ENCODE peak calls at places on chromosomes 5 and 9, in five cellular contexts. One of them, this sample, is unnamed.

GRCh38 chr5:68464424-68464823 is 248.9 kb downstream of the PIK3R1 start:
- ATAC-seq in CD4-positive, alpha-beta T cell: peak; percentile 48
- ATAC-seq in gastrocnemius medialis: no peak
- ATAC-seq in body of pancreas: no peak
- ATAC-seq in stimulated activated memory B cell treated with anti-CD40 and anti-IgM and Interleukin-4, amounts not matched to agents 10 μg/mL and 1 μg/mL and 100 μg/mL, for 72 hours: peak; percentile 75
- ATAC-seq in this sample: peak; percentile 94

GRCh38 chr5:936149-937144 is 43.8 kb downstream of the TRIP13 start:
- ATAC-seq in CD4-positive, alpha-beta T cell: no peak
- ATAC-seq in gastrocnemius medialis: no peak
- ATAC-seq in body of pancreas: no peak
- ATAC-seq in stimulated activated memory B cell treated with anti-CD40 and anti-IgM and Interleukin-4, amounts not matched to agents 10 μg/mL and 1 μg/mL and 100 μg/mL, for 72 hours: no peak
- ATAC-seq in this sample: no peak

GRCh38 chr5:65075623-65076250 is 307.0 kb downstream of the CWC27 start:
- ATAC-seq in CD4-positive, alpha-beta T cell: no peak
- ATAC-seq in gastrocnemius medialis: no peak
- ATAC-seq in body of pancreas: no peak
- ATAC-seq in stimulated activated memory B cell treated with anti-CD40 and anti-IgM and Interleukin-4, amounts not matched to agents 10 μg/mL and 1 μg/mL and 100 μg/mL, for 72 hours: no peak
- ATAC-seq in this sample: no peak

GRCh38 chr5:6962256-6962655 is 249.0 kb downstream of the TENT4A start:
- ATAC-seq in CD4-positive, alpha-beta T cell: no peak
- ATAC-seq in gastrocnemius medialis: no peak
- ATAC-seq in body of pancreas: no peak
- ATAC-seq in stimulated activated memory B cell treated with anti-CD40 and anti-IgM and Interleukin-4, amounts not matched to agents 10 μg/mL and 1 μg/mL and 100 μg/mL, for 72 hours: no peak
- ATAC-seq in this sample: no peak

GRCh38 chr9:37618817-37619216 is 26.4 kb upstream of the TOMM5 start:
- ATAC-seq in CD4-positive, alpha-beta T cell: no peak
- ATAC-seq in gastrocnemius medialis: no peak
- ATAC-seq in body of pancreas: no peak
- ATAC-seq in stimulated activated memory B cell treated with anti-CD40 and anti-IgM and Interleukin-4, amounts not matched to agents 10 μg/mL and 1 μg/mL and 100 μg/mL, for 72 hours: no peak
- ATAC-seq in this sample: no peak

GRCh38 chr5:72407078-72407477 is 86.9 kb downstream of the PTCD2 start:
- ATAC-seq in CD4-positive, alpha-beta T cell: no peak
- ATAC-seq in gastrocnemius medialis: no peak
- ATAC-seq in body of pancreas: no peak
- ATAC-seq in stimulated activated memory B cell treated with anti-CD40 and anti-IgM and Interleukin-4, amounts not matched to agents 10 μg/mL and 1 μg/mL and 100 μg/mL, for 72 hours: no peak
- ATAC-seq in this sample: no peak

GRCh38 chr9:130610862-130611689 is 31.7 kb downstream of the FUBP3 start:
- ATAC-seq in CD4-positive, alpha-beta T cell: no peak
- ATAC-seq in gastrocnemius medialis: no peak
- ATAC-seq in body of pancreas: no peak
- ATAC-seq in stimulated activated memory B cell treated with anti-CD40 and anti-IgM and Interleukin-4, amounts not matched to agents 10 μg/mL and 1 μg/mL and 100 μg/mL, for 72 hours: no peak
- ATAC-seq in this sample: no peak

GRCh38 chr9:131395745-131396479 is 2.0 kb downstream of the PRRC2B start:
- ATAC-seq in CD4-positive, alpha-beta T cell: no peak
- ATAC-seq in gastrocnemius medialis: no peak
- ATAC-seq in body of pancreas: no peak
- ATAC-seq in stimulated activated memory B cell treated with anti-CD40 and anti-IgM and Interleukin-4, amounts not matched to agents 10 μg/mL and 1 μg/mL and 100 μg/mL, for 72 hours: no peak
- ATAC-seq in this sample: no peak

GRCh38 chr9:137027369-137028012 is 546 bp downstream of the ABCA2 start:
- ATAC-seq in CD4-positive, alpha-beta T cell: no peak
- ATAC-seq in gastrocnemius medialis: peak; percentile 35
- ATAC-seq in body of pancreas: peak; percentile 8
- ATAC-seq in stimulated activated memory B cell treated with anti-CD40 and anti-IgM and Interleukin-4, amounts not matched to agents 10 μg/mL and 1 μg/mL and 100 μg/mL, for 72 hours: no peak
- ATAC-seq in this sample: no peak

GRCh38 chr9:97934321-97935115 is 3.5 kb downstream of the HEMGN start:
- ATAC-seq in CD4-positive, alpha-beta T cell: no peak
- ATAC-seq in gastrocnemius medialis: no peak
- ATAC-seq in body of pancreas: no peak
- ATAC-seq in stimulated activated memory B cell treated with anti-CD40 and anti-IgM and Interleukin-4, amounts not matched to agents 10 μg/mL and 1 μg/mL and 100 μg/mL, for 72 hours: no peak
- ATAC-seq in this sample: no peak

GRCh38 chr5:5043346-5043745 is 96.8 kb upstream of the ADAMTS16 start:
- ATAC-seq in CD4-positive, alpha-beta T cell: no peak
- ATAC-seq in gastrocnemius medialis: no peak
- ATAC-seq in body of pancreas: no peak
- ATAC-seq in stimulated activated memory B cell treated with anti-CD40 and anti-IgM and Interleukin-4, amounts not matched to agents 10 μg/mL and 1 μg/mL and 100 μg/mL, for 72 hours: no peak
- ATAC-seq in this sample: no peak

GRCh38 chr9:88280816-88281382 is 107.3 kb upstream of the SPIN1 start:
- ATAC-seq in CD4-positive, alpha-beta T cell: no peak
- ATAC-seq in gastrocnemius medialis: no peak
- ATAC-seq in body of pancreas: no peak
- ATAC-seq in stimulated activated memory B cell treated with anti-CD40 and anti-IgM and Interleukin-4, amounts not matched to agents 10 μg/mL and 1 μg/mL and 100 μg/mL, for 72 hours: no peak
- ATAC-seq in this sample: no peak

GRCh38 chr5:38424237-38425080 is 132.0 kb downstream of the LIFR start:
- ATAC-seq in CD4-positive, alpha-beta T cell: no peak
- ATAC-seq in gastrocnemius medialis: no peak
- ATAC-seq in body of pancreas: no peak
- ATAC-seq in stimulated activated memory B cell treated with anti-CD40 and anti-IgM and Interleukin-4, amounts not matched to agents 10 μg/mL and 1 μg/mL and 100 μg/mL, for 72 hours: no peak
- ATAC-seq in this sample: no peak